ENCODE peak calls at places on chromosome 7, in ten cellular contexts. K is esophagus squamous epithelium, U is right lobe of liver, O is breast epithelium, E is uterus, L is HCT116, V is gastrocnemius medialis, G is sigmoid colon, B is endothelial cell of umbilical vein, X is K562. T is an unnamed sample.
A peak's percentile ranks its signal among the peaks of the same experiment; 100 is the strongest.

GRCh38 chr7:103462358-103462757 is 16.4 kb upstream of the SLC26A5 start:
- DNase-seq in G (no peak), L (no peak), O (no peak), V (no peak), U (no peak), K (no peak), B (no peak), X (no peak), E (no peak), T (no peak)

GRCh38 chr7:18144171-18144570 is 116.5 kb upstream of the PRPS1L1 start:
- DNase-seq in U (no peak), X (no peak), B (no peak), K (no peak), O (no peak), V (no peak), L (no peak), E (no peak), G (no peak), T (no peak)

GRCh38 chr7:130875901-130876300 is 141.9 kb upstream of the KLF14 start:
- DNase-seq in K (no peak), B (no peak), E (no peak), V (no peak), O (no peak), U (no peak), X (no peak), L (no peak), G (no peak), T (no peak)

GRCh38 chr7:28180364-28181147 is at the start of gene JAZF1:
- DNase-seq in O (peak; percentile 39), U (peak; percentile 69), G (peak; percentile 86), X (peak; percentile 58), K (no peak), E (peak; percentile 77), B (peak; percentile 33), L (no peak), V (peak; percentile 46), T (peak; percentile 83)

GRCh38 chr7:130421685-130422084 is 19.1 kb downstream of the CEP41 start:
- DNase-seq in G (no peak), U (no peak), L (no peak), X (no peak), B (no peak), E (no peak), K (no peak), O (no peak), V (no peak), T (no peak)

GRCh38 chr7:30681262-30682130 is 760 bp downstream of the CRHR2 start:
- DNase-seq in X (no peak), L (no peak), U (no peak), B (no peak), V (no peak), E (no peak), G (no peak), O (no peak), K (no peak), T (no peak)

GRCh38 chr7:101728888-101729883 is 88.2 kb upstream of the CUX1 start:
- DNase-seq in V (no peak), L (peak; percentile 93), G (no peak), O (no peak), X (peak; percentile 84), U (no peak), E (no peak), B (no peak), K (no peak), T (no peak)

GRCh38 chr7:53993205-53993604 is 549.0 kb upstream of the VSTM2A start:
- DNase-seq in L (no peak), B (no peak), E (no peak), K (no peak), U (no peak), O (no peak), G (no peak), V (no peak), X (no peak), T (no peak)

GRCh38 chr7:127587663-127588018 is 570 bp upstream of the ARF5 start:
- DNase-seq in B (no peak), L (no peak), X (no peak), V (no peak), K (no peak), E (peak; percentile 32), U (peak; percentile 48), G (no peak), O (peak; percentile 30), T (no peak)

GRCh38 chr7:6256709-6257535 is 15.5 kb downstream of the CYTH3 start:
- DNase-seq in G (no peak), X (no peak), O (no peak), B (no peak), U (no peak), E (no peak), K (no peak), V (peak; percentile 60), L (no peak), T (no peak)

GRCh38 chr7:74587435-74588126 is 69.9 kb upstream of the GTF2I start:
- DNase-seq in V (peak; percentile 71), B (peak; percentile 88), E (peak; percentile 89), G (peak; percentile 95), K (no peak), L (no peak), O (peak; percentile 56), X (peak; percentile 67), U (peak; percentile 69), T (peak; percentile 91)

GRCh38 chr7:95905165-95905564 is 132.8 kb downstream of the DYNC1I1 start:
- DNase-seq in K (no peak), U (no peak), X (no peak), O (no peak), B (no peak), L (no peak), E (no peak), V (no peak), G (no peak), T (no peak)

GRCh38 chr7:3042301-3042700 is 1.4 kb downstream of the CARD11 start:
- DNase-seq in E (no peak), O (no peak), G (no peak), K (no peak), U (no peak), B (no peak), X (no peak), L (no peak), V (no peak), T (no peak)
- H3K4me3 ChIP-seq in E (no peak overlapping the region), O (no peak overlapping the region), G (no peak overlapping the region), K (no peak overlapping the region), U (no peak overlapping the region), B (no peak overlapping the region), X (no peak overlapping the region), L (no peak overlapping the region), V (no peak overlapping the region), T (no peak overlapping the region)

GRCh38 chr7:21358640-21359039 is 69.2 kb upstream of the SP4 start:
- DNase-seq in O (no peak), X (no peak), E (no peak), L (no peak), K (no peak), U (no peak), G (no peak), B (no peak), V (no peak), T (no peak)
- TF ChIP-seq POLR2A in O (no peak), X (no peak), E (no peak), L (no peak), K (no peak), U (no peak), G (no peak), B (no peak), V (no peak), T (no peak)

GRCh38 chr7:77417801-77418200 is 1.7 kb upstream of the GSAP start:
- DNase-seq in V (no peak), E (no peak), L (no peak), K (no peak), O (no peak), B (no peak), U (no peak), G (no peak), X (no peak), T (no peak)

GRCh38 chr7:77421273-77421672 is 5.1 kb upstream of the GSAP start:
- DNase-seq in K (no peak), O (no peak), G (no peak), E (no peak), V (no peak), X (no peak), U (no peak), L (no peak), B (no peak), T (no peak)

GRCh38 chr7:77420438-77420837 is 4.3 kb upstream of the GSAP start:
- DNase-seq in U (no peak), B (no peak), E (no peak), K (no peak), O (no peak), G (no peak), L (no peak), X (no peak), V (no peak), T (no peak)

GRCh38 chr7:77416621-77417371 is 647 bp upstream of the GSAP start:
- DNase-seq in L (no peak), X (no peak), V (no peak), O (no peak), U (no peak), E (no peak), B (peak; percentile 30), G (no peak), K (no peak), T (no peak)

GRCh38 chr7:77419102-77419501 is 3.0 kb upstream of the GSAP start:
- DNase-seq in V (no peak), U (no peak), G (no peak), E (no peak), L (no peak), O (no peak), K (no peak), B (no peak), X (no peak), T (no peak)
- H3K4me3 ChIP-seq in V (no peak overlapping the region), U (no peak overlapping the region), G (no peak overlapping the region), E (no peak overlapping the region), L (no peak overlapping the region), O (no peak overlapping the region), K (no peak overlapping the region), B (no peak overlapping the region), X (no peak overlapping the region), T (no peak overlapping the region)

DNA sequence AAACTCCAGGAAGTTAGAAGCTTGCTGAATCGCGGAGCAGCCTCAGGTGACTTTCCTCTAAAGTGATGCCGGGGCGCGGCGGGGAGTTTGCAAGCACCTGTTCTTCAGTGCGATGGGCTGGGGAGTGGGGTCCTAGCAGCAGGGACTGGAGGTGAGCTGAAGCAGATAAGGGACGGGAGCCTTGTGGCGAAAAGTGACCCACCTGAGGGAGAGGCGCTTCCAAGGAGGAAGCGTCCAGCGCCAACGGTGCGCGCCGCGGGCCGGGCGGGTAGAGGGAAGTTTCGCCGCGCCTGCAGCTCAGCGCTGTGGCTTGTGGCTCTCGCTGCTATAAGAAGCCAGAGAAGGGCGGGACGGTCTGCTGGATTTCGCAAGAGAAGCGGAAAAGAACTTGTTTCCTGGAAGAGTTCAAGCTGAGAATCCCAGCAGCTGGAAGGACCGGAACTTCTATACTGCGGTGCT is at the start of gene STEAP4:
- DNase-seq in L (peak; percentile 19), U (peak; percentile 79), X (no peak), G (peak; percentile 89), O (peak; percentile 67), V (peak; percentile 71), E (peak; percentile 56), B (no peak), K (peak; percentile 10), T (peak; percentile 23)
- TF ChIP-seq POLR2A in L (no peak), U (peak; percentile 34), X (no peak), G (no peak), O (no peak), V (no peak), E (no peak), B (no peak), K (no peak), T (no peak)

T was measured in ovary.